ENCODE peak calls at places on chromosomes 7 and 10, in ten cellular contexts. One of them, this sample, is unnamed.

GRCh38 chr7:156747718-156748117 is 107.1 kb downstream of the RNF32 start:
- DNase-seq in GM10248: no peak
- DNase-seq in upper lobe of right lung: no peak
- DNase-seq in LHCN-M2: no peak
- DNase-seq in stimulated activated CD4-positive, alpha-beta T cell treated with anti-CD3 and anti-CD28 coated beads, Interleukin-2, amount 100 ng/mL, for 48 hours: no peak
- DNase-seq in Calu3: no peak
- DNase-seq in choroid plexus epithelial cell: no peak
- DNase-seq in mucosa of gallbladder: no peak
- DNase-seq in naive thymus-derived CD8-positive, alpha-beta T cell: no peak
- DNase-seq in EH: no peak
- DNase-seq in this sample: no peak

GRCh38 chr10:28991738-28992270 is 297.1 kb upstream of the LYZL1 start:
- DNase-seq in naive thymus-derived CD8-positive, alpha-beta T cell: peak
- DNase-seq in LHCN-M2: peak
- DNase-seq in choroid plexus epithelial cell: peak
- DNase-seq in upper lobe of right lung: no peak
- DNase-seq in stimulated activated CD4-positive, alpha-beta T cell treated with anti-CD3 and anti-CD28 coated beads, Interleukin-2, amount 100 ng/mL, for 48 hours: peak
- DNase-seq in GM10248: peak
- DNase-seq in mucosa of gallbladder: no peak
- DNase-seq in EH: peak
- DNase-seq in Calu3: peak
- DNase-seq in this sample: peak

GRCh38 chr7:107972986-107973385 is 30.0 kb downstream of the LAMB1 start:
- DNase-seq in GM10248: no peak
- DNase-seq in mucosa of gallbladder: no peak
- DNase-seq in choroid plexus epithelial cell: peak
- DNase-seq in stimulated activated CD4-positive, alpha-beta T cell treated with anti-CD3 and anti-CD28 coated beads, Interleukin-2, amount 100 ng/mL, for 48 hours: no peak
- DNase-seq in LHCN-M2: no peak
- DNase-seq in naive thymus-derived CD8-positive, alpha-beta T cell: no peak
- DNase-seq in EH: no peak
- DNase-seq in Calu3: no peak
- DNase-seq in upper lobe of right lung: no peak
- DNase-seq in this sample: no peak

GRCh38 chr7:98110249-98111022 is 3.8 kb downstream of the LMTK2 start:
- DNase-seq in LHCN-M2: no peak
- DNase-seq in GM10248: no peak
- DNase-seq in stimulated activated CD4-positive, alpha-beta T cell treated with anti-CD3 and anti-CD28 coated beads, Interleukin-2, amount 100 ng/mL, for 48 hours: no peak
- DNase-seq in EH: no peak
- DNase-seq in naive thymus-derived CD8-positive, alpha-beta T cell: no peak
- DNase-seq in mucosa of gallbladder: peak
- DNase-seq in choroid plexus epithelial cell: peak
- DNase-seq in upper lobe of right lung: no peak
- DNase-seq in Calu3: peak
- DNase-seq in this sample: no peak

GRCh38 chr10:125510998-125511397 is 172.0 kb downstream of the TEX36 start:
- DNase-seq in mucosa of gallbladder: no peak
- DNase-seq in choroid plexus epithelial cell: no peak
- DNase-seq in LHCN-M2: no peak
- DNase-seq in GM10248: no peak
- DNase-seq in EH: no peak
- DNase-seq in stimulated activated CD4-positive, alpha-beta T cell treated with anti-CD3 and anti-CD28 coated beads, Interleukin-2, amount 100 ng/mL, for 48 hours: no peak
- DNase-seq in Calu3: no peak
- DNase-seq in upper lobe of right lung: no peak
- DNase-seq in naive thymus-derived CD8-positive, alpha-beta T cell: no peak
- DNase-seq in this sample: no peak

GRCh38 chr10:73931767-73932624 is 21.1 kb downstream of the PLAU start:
- DNase-seq in Calu3: peak
- DNase-seq in EH: no peak
- DNase-seq in stimulated activated CD4-positive, alpha-beta T cell treated with anti-CD3 and anti-CD28 coated beads, Interleukin-2, amount 100 ng/mL, for 48 hours: peak
- DNase-seq in naive thymus-derived CD8-positive, alpha-beta T cell: no peak
- DNase-seq in upper lobe of right lung: peak
- DNase-seq in choroid plexus epithelial cell: no peak
- DNase-seq in LHCN-M2: no peak
- DNase-seq in GM10248: peak
- DNase-seq in mucosa of gallbladder: peak
- DNase-seq in this sample: peak

GRCh38 chr10:96747734-96748550 is 27.6 kb upstream of the PIK3AP1 start:
- DNase-seq in Calu3: peak
- DNase-seq in naive thymus-derived CD8-positive, alpha-beta T cell: no peak
- DNase-seq in choroid plexus epithelial cell: no peak
- DNase-seq in stimulated activated CD4-positive, alpha-beta T cell treated with anti-CD3 and anti-CD28 coated beads, Interleukin-2, amount 100 ng/mL, for 48 hours: no peak
- DNase-seq in LHCN-M2: no peak
- DNase-seq in upper lobe of right lung: no peak
- DNase-seq in GM10248: peak
- DNase-seq in mucosa of gallbladder: no peak
- DNase-seq in EH: no peak
- DNase-seq in this sample: no peak

GRCh38 chr10:51679841-51680240 is 19.6 kb downstream of the CSTF2T start:
- DNase-seq in stimulated activated CD4-positive, alpha-beta T cell treated with anti-CD3 and anti-CD28 coated beads, Interleukin-2, amount 100 ng/mL, for 48 hours: no peak
- DNase-seq in choroid plexus epithelial cell: no peak
- DNase-seq in upper lobe of right lung: no peak
- DNase-seq in EH: no peak
- DNase-seq in LHCN-M2: no peak
- DNase-seq in naive thymus-derived CD8-positive, alpha-beta T cell: no peak
- DNase-seq in GM10248: no peak
- DNase-seq in Calu3: no peak
- DNase-seq in mucosa of gallbladder: no peak
- DNase-seq in this sample: no peak

GRCh38 chr7:22411977-22412693 is 55.2 kb upstream of the RAPGEF5 start:
- DNase-seq in stimulated activated CD4-positive, alpha-beta T cell treated with anti-CD3 and anti-CD28 coated beads, Interleukin-2, amount 100 ng/mL, for 48 hours: no peak
- DNase-seq in EH: no peak
- DNase-seq in naive thymus-derived CD8-positive, alpha-beta T cell: no peak
- DNase-seq in choroid plexus epithelial cell: no peak
- DNase-seq in GM10248: no peak
- DNase-seq in mucosa of gallbladder: no peak
- DNase-seq in LHCN-M2: peak
- DNase-seq in Calu3: no peak
- DNase-seq in upper lobe of right lung: no peak
- DNase-seq in this sample: no peak

GRCh38 chr7:28382146-28382545 is 30.2 kb upstream of the CREB5 start:
- DNase-seq in LHCN-M2: no peak
- DNase-seq in stimulated activated CD4-positive, alpha-beta T cell treated with anti-CD3 and anti-CD28 coated beads, Interleukin-2, amount 100 ng/mL, for 48 hours: no peak
- DNase-seq in choroid plexus epithelial cell: no peak
- DNase-seq in EH: no peak
- DNase-seq in Calu3: no peak
- DNase-seq in mucosa of gallbladder: no peak
- DNase-seq in upper lobe of right lung: no peak
- DNase-seq in GM10248: no peak
- DNase-seq in naive thymus-derived CD8-positive, alpha-beta T cell: no peak
- DNase-seq in this sample: no peak

GRCh38 chr10:19048901-19049300 is 300 bp downstream of the MALRD1 start:
- DNase-seq in LHCN-M2: no peak
- DNase-seq in GM10248: no peak
- DNase-seq in mucosa of gallbladder: no peak
- DNase-seq in upper lobe of right lung: no peak
- DNase-seq in Calu3: no peak
- DNase-seq in stimulated activated CD4-positive, alpha-beta T cell treated with anti-CD3 and anti-CD28 coated beads, Interleukin-2, amount 100 ng/mL, for 48 hours: no peak
- DNase-seq in choroid plexus epithelial cell: no peak
- DNase-seq in EH: no peak
- DNase-seq in naive thymus-derived CD8-positive, alpha-beta T cell: no peak
- DNase-seq in this sample: no peak

GRCh38 chr10:79401015-79401921 is 44.2 kb downstream of the ZCCHC24 start:
- DNase-seq in choroid plexus epithelial cell: peak
- DNase-seq in GM10248: no peak
- DNase-seq in Calu3: no peak
- DNase-seq in LHCN-M2: no peak
- DNase-seq in naive thymus-derived CD8-positive, alpha-beta T cell: no peak
- DNase-seq in upper lobe of right lung: no peak
- DNase-seq in EH: peak
- DNase-seq in mucosa of gallbladder: no peak
- DNase-seq in stimulated activated CD4-positive, alpha-beta T cell treated with anti-CD3 and anti-CD28 coated beads, Interleukin-2, amount 100 ng/mL, for 48 hours: no peak
- DNase-seq in this sample: no peak

GRCh38 chr10:62155054-62155453 is 113.6 kb downstream of the RTKN2 start:
- DNase-seq in Calu3: no peak
- DNase-seq in choroid plexus epithelial cell: no peak
- DNase-seq in upper lobe of right lung: no peak
- DNase-seq in GM10248: no peak
- DNase-seq in EH: no peak
- DNase-seq in mucosa of gallbladder: no peak
- DNase-seq in LHCN-M2: no peak
- DNase-seq in stimulated activated CD4-positive, alpha-beta T cell treated with anti-CD3 and anti-CD28 coated beads, Interleukin-2, amount 100 ng/mL, for 48 hours: no peak
- DNase-seq in naive thymus-derived CD8-positive, alpha-beta T cell: no peak
- DNase-seq in this sample: no peak

GRCh38 chr7:134742688-134743350 is 36.6 kb upstream of the CALD1 start:
- DNase-seq in mucosa of gallbladder: no peak
- DNase-seq in stimulated activated CD4-positive, alpha-beta T cell treated with anti-CD3 and anti-CD28 coated beads, Interleukin-2, amount 100 ng/mL, for 48 hours: no peak
- DNase-seq in Calu3: no peak
- DNase-seq in naive thymus-derived CD8-positive, alpha-beta T cell: no peak
- DNase-seq in choroid plexus epithelial cell: no peak
- DNase-seq in LHCN-M2: peak
- DNase-seq in upper lobe of right lung: no peak
- DNase-seq in GM10248: no peak
- DNase-seq in EH: peak
- DNase-seq in this sample: no peak

GRCh38 chr7:48101880-48102448 is 12.9 kb downstream of the UPP1 start:
- DNase-seq in GM10248: no peak
- DNase-seq in Calu3: no peak
- DNase-seq in mucosa of gallbladder: peak
- DNase-seq in LHCN-M2: no peak
- DNase-seq in upper lobe of right lung: no peak
- DNase-seq in stimulated activated CD4-positive, alpha-beta T cell treated with anti-CD3 and anti-CD28 coated beads, Interleukin-2, amount 100 ng/mL, for 48 hours: no peak
- DNase-seq in EH: no peak
- DNase-seq in choroid plexus epithelial cell: no peak
- DNase-seq in naive thymus-derived CD8-positive, alpha-beta T cell: no peak
- DNase-seq in this sample: no peak

GRCh38 chr7:132647311-132647710 is 71.0 kb upstream of the PLXNA4 start:
- DNase-seq in choroid plexus epithelial cell: no peak
- DNase-seq in Calu3: no peak
- DNase-seq in stimulated activated CD4-positive, alpha-beta T cell treated with anti-CD3 and anti-CD28 coated beads, Interleukin-2, amount 100 ng/mL, for 48 hours: no peak
- DNase-seq in EH: no peak
- DNase-seq in GM10248: no peak
- DNase-seq in upper lobe of right lung: no peak
- DNase-seq in mucosa of gallbladder: no peak
- DNase-seq in naive thymus-derived CD8-positive, alpha-beta T cell: no peak
- DNase-seq in LHCN-M2: no peak
- DNase-seq in this sample: no peak

GRCh38 chr10:77669892-77670291 is 32.3 kb upstream of the KCNMA1 start:
- DNase-seq in upper lobe of right lung: no peak
- DNase-seq in choroid plexus epithelial cell: no peak
- DNase-seq in LHCN-M2: no peak
- DNase-seq in EH: peak
- DNase-seq in stimulated activated CD4-positive, alpha-beta T cell treated with anti-CD3 and anti-CD28 coated beads, Interleukin-2, amount 100 ng/mL, for 48 hours: no peak
- DNase-seq in GM10248: no peak
- DNase-seq in naive thymus-derived CD8-positive, alpha-beta T cell: no peak
- DNase-seq in Calu3: no peak
- DNase-seq in mucosa of gallbladder: no peak
- DNase-seq in this sample: no peak

GRCh38 chr10:5538446-5538845 is 13.7 kb downstream of the CALML3 start:
- DNase-seq in Calu3: no peak
- DNase-seq in choroid plexus epithelial cell: peak
- DNase-seq in LHCN-M2: no peak
- DNase-seq in naive thymus-derived CD8-positive, alpha-beta T cell: no peak
- DNase-seq in mucosa of gallbladder: no peak
- DNase-seq in GM10248: no peak
- DNase-seq in EH: peak
- DNase-seq in stimulated activated CD4-positive, alpha-beta T cell treated with anti-CD3 and anti-CD28 coated beads, Interleukin-2, amount 100 ng/mL, for 48 hours: no peak
- DNase-seq in upper lobe of right lung: peak
- DNase-seq in this sample: no peak

GRCh38 chr10:21831986-21832735 is 171.4 kb downstream of the DNAJC1 start:
- DNase-seq in EH: peak
- DNase-seq in stimulated activated CD4-positive, alpha-beta T cell treated with anti-CD3 and anti-CD28 coated beads, Interleukin-2, amount 100 ng/mL, for 48 hours: no peak
- DNase-seq in GM10248: no peak
- DNase-seq in mucosa of gallbladder: no peak
- DNase-seq in LHCN-M2: no peak
- DNase-seq in upper lobe of right lung: no peak
- DNase-seq in Calu3: no peak
- DNase-seq in naive thymus-derived CD8-positive, alpha-beta T cell: no peak
- DNase-seq in choroid plexus epithelial cell: peak
- DNase-seq in this sample: no peak

GRCh38 chr7:119640861-119641260 is 632.1 kb upstream of the KCND2 start:
- DNase-seq in EH: no peak
- DNase-seq in mucosa of gallbladder: no peak
- DNase-seq in GM10248: no peak
- DNase-seq in stimulated activated CD4-positive, alpha-beta T cell treated with anti-CD3 and anti-CD28 coated beads, Interleukin-2, amount 100 ng/mL, for 48 hours: no peak
- DNase-seq in upper lobe of right lung: no peak
- DNase-seq in LHCN-M2: no peak
- DNase-seq in naive thymus-derived CD8-positive, alpha-beta T cell: no peak
- DNase-seq in choroid plexus epithelial cell: no peak
- DNase-seq in Calu3: no peak
- DNase-seq in this sample: no peak

GRCh38 chr10:29163746-29164145 is 125.1 kb upstream of the LYZL1 start:
- DNase-seq in EH: peak
- DNase-seq in mucosa of gallbladder: no peak
- DNase-seq in LHCN-M2: peak
- DNase-seq in choroid plexus epithelial cell: peak
- DNase-seq in naive thymus-derived CD8-positive, alpha-beta T cell: no peak
- DNase-seq in GM10248: no peak
- DNase-seq in Calu3: no peak
- DNase-seq in stimulated activated CD4-positive, alpha-beta T cell treated with anti-CD3 and anti-CD28 coated beads, Interleukin-2, amount 100 ng/mL, for 48 hours: no peak
- DNase-seq in upper lobe of right lung: no peak
- DNase-seq in this sample: no peak

GRCh38 chr7:100003711-100004661 is 11.4 kb upstream of the ZKSCAN1 start:
- DNase-seq in stimulated activated CD4-positive, alpha-beta T cell treated with anti-CD3 and anti-CD28 coated beads, Interleukin-2, amount 100 ng/mL, for 48 hours: no peak
- DNase-seq in Calu3: no peak
- DNase-seq in GM10248: no peak
- DNase-seq in mucosa of gallbladder: peak
- DNase-seq in LHCN-M2: no peak
- DNase-seq in naive thymus-derived CD8-positive, alpha-beta T cell: no peak
- DNase-seq in upper lobe of right lung: peak
- DNase-seq in EH: no peak
- DNase-seq in choroid plexus epithelial cell: peak
- DNase-seq in this sample: no peak

GRCh38 chr7:23468721-23469149 is 1.6 kb downstream of the IGF2BP3 start:
- DNase-seq in choroid plexus epithelial cell: peak
- DNase-seq in naive thymus-derived CD8-positive, alpha-beta T cell: no peak
- DNase-seq in EH: no peak
- DNase-seq in mucosa of gallbladder: no peak
- DNase-seq in LHCN-M2: peak
- DNase-seq in Calu3: peak
- DNase-seq in upper lobe of right lung: no peak
- DNase-seq in stimulated activated CD4-positive, alpha-beta T cell treated with anti-CD3 and anti-CD28 coated beads, Interleukin-2, amount 100 ng/mL, for 48 hours: no peak
- DNase-seq in GM10248: no peak
- DNase-seq in this sample: no peak

GRCh38 chr10:17784701-17785100 is 24.4 kb upstream of the MRC1 start:
- DNase-seq in mucosa of gallbladder: no peak
- DNase-seq in EH: peak
- DNase-seq in GM10248: no peak
- DNase-seq in upper lobe of right lung: no peak
- DNase-seq in LHCN-M2: peak
- DNase-seq in choroid plexus epithelial cell: peak
- DNase-seq in Calu3: no peak
- DNase-seq in naive thymus-derived CD8-positive, alpha-beta T cell: no peak
- DNase-seq in stimulated activated CD4-positive, alpha-beta T cell treated with anti-CD3 and anti-CD28 coated beads, Interleukin-2, amount 100 ng/mL, for 48 hours: no peak
- DNase-seq in this sample: no peak

GRCh38 chr7:24656608-24657007 is 83.4 kb downstream of the PALS2 start:
- DNase-seq in choroid plexus epithelial cell: no peak
- DNase-seq in LHCN-M2: no peak
- DNase-seq in mucosa of gallbladder: no peak
- DNase-seq in upper lobe of right lung: no peak
- DNase-seq in stimulated activated CD4-positive, alpha-beta T cell treated with anti-CD3 and anti-CD28 coated beads, Interleukin-2, amount 100 ng/mL, for 48 hours: no peak
- DNase-seq in Calu3: no peak
- DNase-seq in naive thymus-derived CD8-positive, alpha-beta T cell: no peak
- DNase-seq in GM10248: no peak
- DNase-seq in EH: no peak
- DNase-seq in this sample: no peak

GRCh38 chr7:54664235-54665228 is 94.5 kb downstream of the SEC61G start:
- DNase-seq in stimulated activated CD4-positive, alpha-beta T cell treated with anti-CD3 and anti-CD28 coated beads, Interleukin-2, amount 100 ng/mL, for 48 hours: peak
- DNase-seq in choroid plexus epithelial cell: peak
- DNase-seq in GM10248: peak
- DNase-seq in LHCN-M2: peak
- DNase-seq in mucosa of gallbladder: peak
- DNase-seq in Calu3: peak
- DNase-seq in naive thymus-derived CD8-positive, alpha-beta T cell: no peak
- DNase-seq in upper lobe of right lung: peak
- DNase-seq in EH: no peak
- DNase-seq in this sample: no peak

GRCh38 chr10:17836917-17837316 is 27.8 kb downstream of the MRC1 start:
- DNase-seq in Calu3: peak
- DNase-seq in naive thymus-derived CD8-positive, alpha-beta T cell: no peak
- DNase-seq in upper lobe of right lung: no peak
- DNase-seq in choroid plexus epithelial cell: peak
- DNase-seq in GM10248: no peak
- DNase-seq in stimulated activated CD4-positive, alpha-beta T cell treated with anti-CD3 and anti-CD28 coated beads, Interleukin-2, amount 100 ng/mL, for 48 hours: no peak
- DNase-seq in LHCN-M2: peak
- DNase-seq in mucosa of gallbladder: peak
- DNase-seq in EH: peak
- DNase-seq in this sample: no peak

GRCh38 chr10:73096041-73096451 is 620 bp downstream of the P4HA1 start:
- DNase-seq in mucosa of gallbladder: peak
- DNase-seq in GM10248: peak
- DNase-seq in EH: peak
- DNase-seq in Calu3: peak
- DNase-seq in LHCN-M2: peak
- DNase-seq in upper lobe of right lung: peak
- DNase-seq in stimulated activated CD4-positive, alpha-beta T cell treated with anti-CD3 and anti-CD28 coated beads, Interleukin-2, amount 100 ng/mL, for 48 hours: peak
- DNase-seq in naive thymus-derived CD8-positive, alpha-beta T cell: peak
- DNase-seq in choroid plexus epithelial cell: peak
- DNase-seq in this sample: peak